ENCODE peak calls at places on chromosomes 12 and 14, in six cellular contexts. One of them, this sample, is unnamed.
A peak's percentile ranks its signal among the peaks of the same experiment; 100 is the strongest.

GRCh38 chr14:91159906-91160305 is 46.0 kb downstream of the DGLUCY start:
- DNase-seq in AG09309: no peak
- DNase-seq in GM12891: no peak
- DNase-seq in substantia nigra: no peak
- DNase-seq in A673: no peak
- DNase-seq in WTC11: no peak
- DNase-seq in this sample: no peak

GRCh38 chr12:109775172-109775881 is 57.9 kb downstream of the TRPV4 start:
- DNase-seq in AG09309: no peak
- DNase-seq in GM12891: peak; percentile 68
- DNase-seq in A673: peak; percentile 88
- DNase-seq in substantia nigra: peak; percentile 74
- DNase-seq in WTC11: peak; percentile 87
- DNase-seq in this sample: peak; percentile 32

GRCh38 chr14:64943556-64943955 is 1.0 kb upstream of the GPX2 start:
- DNase-seq in WTC11: no peak
- DNase-seq in A673: no peak
- DNase-seq in GM12891: no peak
- DNase-seq in AG09309: no peak
- DNase-seq in substantia nigra: no peak
- DNase-seq in this sample: no peak

GRCh38 chr12:132606466-132606865 is 3.9 kb downstream of the LRCOL1 start:
- DNase-seq in substantia nigra: no peak
- DNase-seq in A673: peak; percentile 49
- DNase-seq in AG09309: no peak
- DNase-seq in GM12891: no peak
- DNase-seq in WTC11: no peak
- DNase-seq in this sample: no peak

GRCh38 chr12:30826276-30826675 is 71.5 kb upstream of the CAPRIN2 start:
- DNase-seq in A673: no peak
- DNase-seq in AG09309: no peak
- DNase-seq in substantia nigra: no peak
- DNase-seq in GM12891: no peak
- DNase-seq in WTC11: no peak
- DNase-seq in this sample: no peak

GRCh38 chr12:63319386-63319785 is 168.4 kb upstream of the AVPR1A start:
- DNase-seq in GM12891: no peak
- DNase-seq in AG09309: no peak
- DNase-seq in WTC11: no peak
- DNase-seq in A673: peak; percentile 50
- DNase-seq in substantia nigra: no peak
- DNase-seq in this sample: no peak

GRCh38 chr12:119788783-119789182 is 88.3 kb downstream of the CIT start:
- DNase-seq in WTC11: no peak
- DNase-seq in AG09309: no peak
- DNase-seq in GM12891: no peak
- DNase-seq in substantia nigra: no peak
- DNase-seq in A673: no peak
- DNase-seq in this sample: no peak

GRCh38 chr12:80490329-80490728 is 46.3 kb downstream of the PTPRQ start:
- DNase-seq in substantia nigra: no peak
- DNase-seq in A673: no peak
- DNase-seq in AG09309: no peak
- DNase-seq in GM12891: no peak
- DNase-seq in WTC11: no peak
- DNase-seq in this sample: peak; percentile 32

GRCh38 chr14:103742499-103743255 is 27.1 kb downstream of the ZFYVE21 start:
- DNase-seq in substantia nigra: no peak
- DNase-seq in WTC11: no peak
- DNase-seq in GM12891: no peak
- DNase-seq in A673: no peak
- DNase-seq in AG09309: no peak
- DNase-seq in this sample: peak; percentile 5

GRCh38 chr12:52807544-52808470 is 6.1 kb downstream of the KRT4 start:
- DNase-seq in GM12891: no peak
- DNase-seq in WTC11: no peak
- DNase-seq in AG09309: no peak
- DNase-seq in substantia nigra: no peak
- DNase-seq in A673: no peak
- DNase-seq in this sample: no peak

GRCh38 chr12:105334568-105334967 is 4.1 kb downstream of the C12orf75 start:
- DNase-seq in AG09309: no peak
- DNase-seq in WTC11: no peak
- DNase-seq in A673: no peak
- DNase-seq in substantia nigra: no peak
- DNase-seq in GM12891: no peak
- DNase-seq in this sample: peak; percentile 94